ENCODE peak calls at places on chromosomes 1 and 21, in ten cellular contexts. H is pancreas; L is adrenal gland; G is HFF-Myc; Z is heart left ventricle; R is Karpas-422; I is skeletal muscle cell; Q is effector memory CD4-positive, alpha-beta T cell; J is neuronal stem cell; A is suprapubic skin. Y is an unnamed sample.

GRCh38 chr1:156157506-156157905 is 4.1 kb downstream of the SEMA4A start:
- DNase-seq in H (no peak), L (no peak), G (no peak), Z (no peak), R (no peak), I (no peak), Q (no peak), J (no peak), A (no peak), Y (no peak)

GRCh38 chr1:24720152-24720551 is 25.1 kb upstream of the CLIC4 start:
- DNase-seq in H (peak; percentile 40), L (peak; percentile 71), G (peak; percentile 68), Z (peak; percentile 94), R (no peak), I (no peak), Q (no peak), J (no peak), A (peak; percentile 86), Y (no peak)

GRCh38 chr1:205633421-205633976 is 1.7 kb upstream of the ELK4 start:
- DNase-seq in H (no peak), L (no peak), G (no peak), Z (no peak), R (no peak), I (peak; percentile 24), Q (no peak), J (no peak), A (no peak), Y (no peak)

GRCh38 chr1:90671736-90672135 is 45.4 kb downstream of the BARHL2 start:
- DNase-seq in H (no peak), L (no peak), G (no peak), Z (no peak), R (no peak), I (no peak), Q (no peak), J (no peak), A (no peak), Y (no peak)

GRCh38 chr1:8873506-8874229 is 4.8 kb downstream of the ENO1 start:
- DNase-seq in H (peak; percentile 82), L (peak; percentile 94), G (peak; percentile 93), Z (peak; percentile 73), R (no peak), I (peak; percentile 92), Q (peak; percentile 45), J (no peak), A (peak; percentile 86), Y (no peak)

GRCh38 chr1:110677016-110677415 is 2.3 kb upstream of the KCNA3 start:
- DNase-seq in H (no peak), L (no peak), G (no peak), Z (no peak), R (no peak), I (no peak), Q (no peak), J (no peak), A (no peak), Y (no peak)

GRCh38 chr1:245715291-245715701 is 560.5 kb downstream of the KIF26B start:
- DNase-seq in H (no peak), L (no peak), G (no peak), Z (no peak), R (no peak), I (peak; percentile 14), Q (no peak), J (no peak), A (no peak), Y (no peak)

GRCh38 chr1:96259399-96259798 is 462.2 kb upstream of the PTBP2 start:
- DNase-seq in H (no peak), L (no peak), G (no peak), Z (no peak), R (no peak), I (no peak), Q (no peak), J (peak; percentile 70), A (no peak), Y (peak; percentile 12)

GRCh38 chr1:230636575-230637163 is 5.6 kb upstream of the COG2 start:
- DNase-seq in H (no peak), L (no peak), G (no peak), Z (no peak), R (no peak), I (no peak), Q (no peak), J (no peak), A (no peak), Y (no peak)

GRCh38 chr1:201885531-201886075 is 3.1 kb upstream of the SHISA4 start:
- DNase-seq in H (no peak), L (peak; percentile 78), G (no peak), Z (no peak), R (no peak), I (no peak), Q (no peak), J (no peak), A (peak; percentile 16), Y (no peak)

GRCh38 chr1:89739013-89739843 is 81.6 kb upstream of the LRRC8D start:
- DNase-seq in H (no peak), L (peak; percentile 47), G (no peak), Z (no peak), R (no peak), I (no peak), Q (no peak), J (no peak), A (no peak), Y (no peak)

GRCh38 chr1:115764541-115764940 is 4.0 kb downstream of the CASQ2 start:
- DNase-seq in H (peak; percentile 53), L (no peak), G (peak; percentile 46), Z (peak; percentile 32), R (no peak), I (no peak), Q (no peak), J (no peak), A (no peak), Y (peak; percentile 34)

GRCh38 chr1:2523191-2523890 is 3.1 kb downstream of the PANK4 start:
- DNase-seq in H (no peak), L (no peak), G (no peak), Z (no peak), R (no peak), I (no peak), Q (no peak), J (no peak), A (no peak), Y (no peak)
- H3K4me3 ChIP-seq in H (no peak overlapping the region), L (no peak overlapping the region), G (no peak overlapping the region), Z (no peak overlapping the region), R (no peak overlapping the region), I (no peak overlapping the region), Q (peak overlapping the region; percentile 84), J (no peak overlapping the region), A (no peak overlapping the region), Y (no peak overlapping the region)

GRCh38 chr21:31133243-31133830 is 95.1 kb upstream of the KRTAP19-8 start:
- DNase-seq in H (no peak), L (no peak), G (no peak), Z (no peak), R (no peak), I (no peak), Q (no peak), J (no peak), A (no peak), Y (no peak)
- H3K4me3 ChIP-seq in H (no peak overlapping the region), L (no peak overlapping the region), G (no peak overlapping the region), Z (no peak overlapping the region), R (no peak overlapping the region), I (no peak overlapping the region), Q (peak overlapping the region; percentile 3), J (no peak overlapping the region), A (no peak overlapping the region), Y (no peak overlapping the region)

DNA sequence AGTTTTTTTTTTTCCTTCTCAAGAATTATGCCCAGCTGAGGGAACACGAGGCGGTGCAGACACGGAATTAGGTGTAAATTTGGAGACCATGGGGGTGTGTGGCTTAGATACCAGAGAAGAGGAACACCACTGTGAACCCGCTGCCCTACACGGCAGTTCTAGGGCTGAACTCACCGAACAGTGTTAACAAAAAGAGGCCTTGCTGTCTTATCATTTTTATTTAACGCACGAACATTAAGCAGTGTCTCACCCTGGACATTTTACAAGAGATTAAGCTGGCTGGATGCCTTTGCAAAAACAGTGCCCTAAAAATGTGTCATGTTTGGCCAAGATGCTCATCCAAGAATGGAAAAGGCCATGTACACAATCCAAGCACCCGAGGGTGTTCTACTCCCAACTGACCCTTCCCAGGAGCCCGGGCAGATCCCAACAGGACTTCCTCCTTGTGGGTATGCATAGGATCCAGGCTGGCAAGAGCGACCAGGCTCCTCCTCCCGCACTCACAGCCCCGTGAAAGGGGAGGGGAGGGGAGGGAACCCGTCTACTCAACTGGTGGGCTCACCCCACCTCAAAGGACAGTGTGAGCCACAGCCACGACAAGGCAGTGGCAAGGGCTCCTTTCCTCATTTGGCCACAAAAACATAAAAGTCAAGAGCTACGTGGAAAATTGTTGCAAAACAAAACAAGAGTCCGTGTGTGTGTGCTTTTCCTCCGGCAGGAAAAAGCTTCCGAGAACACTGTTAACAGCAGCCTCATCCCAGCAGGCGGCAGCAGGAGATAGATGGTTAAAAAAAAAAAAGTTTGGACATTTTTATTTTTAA is 20.3 kb downstream of the C2CD2 start:
- DNase-seq in H (no peak), L (peak; percentile 60), G (no peak), Z (no peak), R (no peak), I (no peak), Q (no peak), J (no peak), A (no peak), Y (no peak)
- H3K4me3 ChIP-seq in H (peak overlapping the region; percentile 22), L (peak overlapping the region; percentile 31), G (no peak overlapping the region), Z (no peak overlapping the region), R (no peak overlapping the region), I (no peak overlapping the region), Q (no peak overlapping the region), J (no peak overlapping the region), A (peak overlapping the region; percentile 43), Y (no peak overlapping the region)

DNA sequence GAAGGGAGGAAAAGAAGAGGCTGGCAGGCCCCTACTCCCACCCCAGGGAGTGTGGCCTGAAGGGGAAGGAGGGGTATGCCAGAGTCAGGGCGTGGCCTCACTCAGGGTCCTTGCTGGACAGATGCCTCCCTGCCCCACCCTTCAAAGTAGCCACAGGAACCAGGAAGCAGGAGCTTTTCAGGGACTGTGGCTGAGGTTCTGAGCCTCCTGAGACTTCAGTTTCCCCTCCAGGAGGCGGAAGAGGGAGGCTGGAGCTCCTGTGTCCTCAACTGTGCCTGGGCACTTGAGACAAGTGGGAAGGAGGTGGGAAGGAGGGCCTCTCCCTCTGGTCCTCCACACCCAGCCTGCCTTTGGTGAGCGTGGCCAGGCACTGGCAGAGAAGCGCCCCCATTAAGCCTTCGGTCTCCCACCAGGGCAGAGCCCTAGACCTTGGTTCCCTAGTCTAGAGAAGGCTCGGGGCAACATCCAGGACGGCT is 5.3 kb downstream of the CELSR2 start:
- DNase-seq in H (no peak), L (no peak), G (no peak), Z (peak; percentile 20), R (no peak), I (no peak), Q (no peak), J (no peak), A (no peak), Y (peak; percentile 45)
- H3K4me3 ChIP-seq in H (no peak overlapping the region), L (no peak overlapping the region), G (no peak overlapping the region), Z (no peak overlapping the region), R (no peak overlapping the region), I (no peak overlapping the region), Q (no peak overlapping the region), J (peak overlapping the region; percentile 35), A (peak overlapping the region; percentile 41), Y (no peak overlapping the region)